ENCODE peak calls at places on chromosomes 16 and 17, in seven cellular contexts. U is heart right ventricle; E is GM13977; Y is endothelial cell; Q is activated naive CD8-positive, alpha-beta T cell treated with anti-CD3 and anti-CD28 coated beads for 36 hours; P is H54; Z is stimulated activated naive B cell treated with anti-CD40 and anti-IgM and Interleukin-4, amounts not matched to agents 10 μg/mL and 1 μg/mL and 100 μg/mL, for 72 hours. R is an unnamed sample.

GRCh38 chr16:24713379-24713778 is 16.1 kb upstream of the TNRC6A start:
- DNase-seq in Q (no peak), P (no peak), E (no peak), U (no peak), Y (no peak), Z (no peak), R (no peak)

GRCh38 chr16:85428168-85428898 is 184.8 kb upstream of the GSE1 start:
- DNase-seq in P (no peak), E (peak), Z (no peak), Y (peak), U (peak), Q (no peak), R (no peak)

GRCh38 chr16:50323335-50324011 is 45.3 kb downstream of the BRD7 start:
- DNase-seq in Z (no peak), U (no peak), P (no peak), Y (no peak), E (no peak), Q (no peak), R (no peak)

GRCh38 chr17:199195-199604 is 17.8 kb upstream of the DOC2B start:
- DNase-seq in Q (no peak), Z (no peak), Y (no peak), U (no peak), E (no peak), P (no peak), R (no peak)

GRCh38 chr17:75723201-75723930 is 2.1 kb downstream of the ITGB4 start:
- DNase-seq in Y (no peak), E (no peak), U (no peak), Q (no peak), P (peak), Z (no peak), R (no peak)

GRCh38 chr17:79338589-79338988 is 264.0 kb downstream of the ENGASE start:
- DNase-seq in Y (no peak), Q (no peak), E (no peak), Z (no peak), P (peak), U (no peak), R (no peak)

GRCh38 chr17:14310584-14310983 is 9.7 kb downstream of the HS3ST3B1 start:
- DNase-seq in Z (no peak), U (no peak), Q (no peak), E (no peak), Y (no peak), P (no peak), R (no peak)

GRCh38 chr16:67530013-67530939 is 1.6 kb downstream of the RIPOR1 start:
- DNase-seq in Q (peak), P (peak), E (peak), Z (peak), Y (no peak), U (peak), R (no peak)

GRCh38 chr16:87431926-87432325 is 39.8 kb downstream of the MAP1LC3B start:
- DNase-seq in E (no peak), Z (no peak), U (no peak), Y (no peak), P (peak), Q (no peak), R (no peak)

GRCh38 chr17:3558603-3559269 is 1.1 kb upstream of the TRPV3 start:
- DNase-seq in Y (no peak), Z (peak), E (peak), Q (peak), U (no peak), P (peak), R (no peak)

GRCh38 chr17:54493691-54494090 is 407.0 kb upstream of the TOM1L1 start:
- DNase-seq in U (no peak), Z (no peak), E (no peak), Q (no peak), P (no peak), Y (no peak), R (no peak)